ENCODE peak calls at places on chromosomes 13 and 19, in nine cellular contexts. One of them, this sample, is unnamed.

GRCh38 chr13:97353927-97354326 is 80.0 kb upstream of the RAP2A start:
- DNase-seq in IMR-90: peak; percentile 62
- DNase-seq in stimulated activated CD8-positive, alpha-beta memory T cell treated with anti-CD3 and anti-CD28 coated beads, Interleukin-7, amount 100 ng/mL, for 24 hours: no peak
- DNase-seq in cardiac muscle cell: no peak
- DNase-seq in fibroblast of pulmonary artery: no peak
- DNase-seq in activated effector memory CD4-positive, alpha-beta T cell treated with Interleukin-2 at 50 U/mL for 16 hours: no peak
- DNase-seq in ACHN: no peak
- DNase-seq in skeletal muscle cell: no peak
- DNase-seq in hypothalamus: no peak
- DNase-seq in this sample: peak; percentile 52

GRCh38 chr13:42001580-42001979 is 40.7 kb upstream of the VWA8 start:
- DNase-seq in IMR-90: peak; percentile 93
- DNase-seq in stimulated activated CD8-positive, alpha-beta memory T cell treated with anti-CD3 and anti-CD28 coated beads, Interleukin-7, amount 100 ng/mL, for 24 hours: no peak
- DNase-seq in cardiac muscle cell: peak; percentile 96
- DNase-seq in fibroblast of pulmonary artery: peak; percentile 95
- DNase-seq in activated effector memory CD4-positive, alpha-beta T cell treated with Interleukin-2 at 50 U/mL for 16 hours: no peak
- DNase-seq in ACHN: no peak
- DNase-seq in skeletal muscle cell: peak; percentile 81
- DNase-seq in hypothalamus: no peak
- DNase-seq in this sample: peak; percentile 76

GRCh38 chr13:100459747-100460146 is 128.8 kb downstream of the GGACT start:
- DNase-seq in IMR-90: no peak
- DNase-seq in stimulated activated CD8-positive, alpha-beta memory T cell treated with anti-CD3 and anti-CD28 coated beads, Interleukin-7, amount 100 ng/mL, for 24 hours: no peak
- DNase-seq in cardiac muscle cell: no peak
- DNase-seq in fibroblast of pulmonary artery: no peak
- DNase-seq in activated effector memory CD4-positive, alpha-beta T cell treated with Interleukin-2 at 50 U/mL for 16 hours: no peak
- DNase-seq in ACHN: no peak
- DNase-seq in skeletal muscle cell: no peak
- DNase-seq in hypothalamus: no peak
- DNase-seq in this sample: no peak

GRCh38 chr13:59166174-59166573 is 997.6 kb downstream of the DIAPH3 start:
- DNase-seq in IMR-90: no peak
- DNase-seq in stimulated activated CD8-positive, alpha-beta memory T cell treated with anti-CD3 and anti-CD28 coated beads, Interleukin-7, amount 100 ng/mL, for 24 hours: no peak
- DNase-seq in cardiac muscle cell: no peak
- DNase-seq in fibroblast of pulmonary artery: peak; percentile 2
- DNase-seq in activated effector memory CD4-positive, alpha-beta T cell treated with Interleukin-2 at 50 U/mL for 16 hours: no peak
- DNase-seq in ACHN: no peak
- DNase-seq in skeletal muscle cell: no peak
- DNase-seq in hypothalamus: no peak
- DNase-seq in this sample: peak; percentile 21

GRCh38 chr13:51785592-51786424 is 18.2 kb downstream of the DHRS12 start:
- DNase-seq in IMR-90: peak; percentile 44
- DNase-seq in stimulated activated CD8-positive, alpha-beta memory T cell treated with anti-CD3 and anti-CD28 coated beads, Interleukin-7, amount 100 ng/mL, for 24 hours: no peak
- DNase-seq in cardiac muscle cell: peak; percentile 69
- DNase-seq in fibroblast of pulmonary artery: peak; percentile 51
- DNase-seq in activated effector memory CD4-positive, alpha-beta T cell treated with Interleukin-2 at 50 U/mL for 16 hours: no peak
- DNase-seq in ACHN: no peak
- DNase-seq in skeletal muscle cell: no peak
- DNase-seq in hypothalamus: no peak
- DNase-seq in this sample: no peak

GRCh38 chr19:46766569-46767317 is 20.5 kb upstream of the STRN4 start:
- DNase-seq in IMR-90: no peak
- DNase-seq in stimulated activated CD8-positive, alpha-beta memory T cell treated with anti-CD3 and anti-CD28 coated beads, Interleukin-7, amount 100 ng/mL, for 24 hours: no peak
- DNase-seq in cardiac muscle cell: peak; percentile 47
- DNase-seq in fibroblast of pulmonary artery: no peak
- DNase-seq in activated effector memory CD4-positive, alpha-beta T cell treated with Interleukin-2 at 50 U/mL for 16 hours: peak; percentile 47
- DNase-seq in ACHN: no peak
- DNase-seq in skeletal muscle cell: no peak
- DNase-seq in hypothalamus: no peak
- DNase-seq in this sample: no peak

GRCh38 chr13:57311009-57311586 is 144.1 kb downstream of the PRR20E start:
- DNase-seq in IMR-90: no peak
- DNase-seq in stimulated activated CD8-positive, alpha-beta memory T cell treated with anti-CD3 and anti-CD28 coated beads, Interleukin-7, amount 100 ng/mL, for 24 hours: no peak
- DNase-seq in cardiac muscle cell: no peak
- DNase-seq in fibroblast of pulmonary artery: no peak
- DNase-seq in activated effector memory CD4-positive, alpha-beta T cell treated with Interleukin-2 at 50 U/mL for 16 hours: no peak
- DNase-seq in ACHN: no peak
- DNase-seq in skeletal muscle cell: no peak
- DNase-seq in hypothalamus: no peak
- DNase-seq in this sample: no peak

GRCh38 chr13:110458594-110459365 is 102.7 kb downstream of the RAB20 start:
- DNase-seq in IMR-90: no peak
- DNase-seq in stimulated activated CD8-positive, alpha-beta memory T cell treated with anti-CD3 and anti-CD28 coated beads, Interleukin-7, amount 100 ng/mL, for 24 hours: no peak
- DNase-seq in cardiac muscle cell: no peak
- DNase-seq in fibroblast of pulmonary artery: no peak
- DNase-seq in activated effector memory CD4-positive, alpha-beta T cell treated with Interleukin-2 at 50 U/mL for 16 hours: no peak
- DNase-seq in ACHN: no peak
- DNase-seq in skeletal muscle cell: no peak
- DNase-seq in hypothalamus: no peak
- DNase-seq in this sample: no peak

GRCh38 chr19:8578642-8579265 is 1.5 kb upstream of the MYO1F start:
- DNase-seq in IMR-90: peak; percentile 53
- DNase-seq in stimulated activated CD8-positive, alpha-beta memory T cell treated with anti-CD3 and anti-CD28 coated beads, Interleukin-7, amount 100 ng/mL, for 24 hours: peak; percentile 83
- DNase-seq in cardiac muscle cell: peak; percentile 74
- DNase-seq in fibroblast of pulmonary artery: peak; percentile 72
- DNase-seq in activated effector memory CD4-positive, alpha-beta T cell treated with Interleukin-2 at 50 U/mL for 16 hours: peak; percentile 73
- DNase-seq in ACHN: peak; percentile 58
- DNase-seq in skeletal muscle cell: no peak
- DNase-seq in hypothalamus: peak; percentile 16
- DNase-seq in this sample: peak; percentile 63

GRCh38 chr13:99269627-99270252 is 11.6 kb upstream of the GPR18 start:
- DNase-seq in IMR-90: peak; percentile 78
- DNase-seq in stimulated activated CD8-positive, alpha-beta memory T cell treated with anti-CD3 and anti-CD28 coated beads, Interleukin-7, amount 100 ng/mL, for 24 hours: no peak
- DNase-seq in cardiac muscle cell: peak; percentile 78
- DNase-seq in fibroblast of pulmonary artery: peak; percentile 80
- DNase-seq in activated effector memory CD4-positive, alpha-beta T cell treated with Interleukin-2 at 50 U/mL for 16 hours: no peak
- DNase-seq in ACHN: peak; percentile 59
- DNase-seq in skeletal muscle cell: peak; percentile 36
- DNase-seq in hypothalamus: no peak
- DNase-seq in this sample: peak; percentile 47

GRCh38 chr19:4363571-4364304 is 20.4 kb downstream of the MPND start:
- DNase-seq in IMR-90: no peak
- DNase-seq in stimulated activated CD8-positive, alpha-beta memory T cell treated with anti-CD3 and anti-CD28 coated beads, Interleukin-7, amount 100 ng/mL, for 24 hours: no peak
- DNase-seq in cardiac muscle cell: no peak
- DNase-seq in fibroblast of pulmonary artery: no peak
- DNase-seq in activated effector memory CD4-positive, alpha-beta T cell treated with Interleukin-2 at 50 U/mL for 16 hours: no peak
- DNase-seq in ACHN: no peak
- DNase-seq in skeletal muscle cell: no peak
- DNase-seq in hypothalamus: no peak
- DNase-seq in this sample: no peak

GRCh38 chr19:47445937-47446402 is 25.7 kb downstream of the SLC8A2 start:
- DNase-seq in IMR-90: no peak
- DNase-seq in stimulated activated CD8-positive, alpha-beta memory T cell treated with anti-CD3 and anti-CD28 coated beads, Interleukin-7, amount 100 ng/mL, for 24 hours: peak; percentile 26
- DNase-seq in cardiac muscle cell: peak; percentile 58
- DNase-seq in fibroblast of pulmonary artery: peak; percentile 50
- DNase-seq in activated effector memory CD4-positive, alpha-beta T cell treated with Interleukin-2 at 50 U/mL for 16 hours: peak; percentile 60
- DNase-seq in ACHN: peak; percentile 36
- DNase-seq in skeletal muscle cell: no peak
- DNase-seq in hypothalamus: no peak
- DNase-seq in this sample: no peak

GRCh38 chr13:24203726-24204295 is 43.3 kb downstream of the SPATA13 start:
- DNase-seq in IMR-90: peak; percentile 50
- DNase-seq in stimulated activated CD8-positive, alpha-beta memory T cell treated with anti-CD3 and anti-CD28 coated beads, Interleukin-7, amount 100 ng/mL, for 24 hours: no peak
- DNase-seq in cardiac muscle cell: no peak
- DNase-seq in fibroblast of pulmonary artery: no peak
- DNase-seq in activated effector memory CD4-positive, alpha-beta T cell treated with Interleukin-2 at 50 U/mL for 16 hours: no peak
- DNase-seq in ACHN: no peak
- DNase-seq in skeletal muscle cell: no peak
- DNase-seq in hypothalamus: no peak
- DNase-seq in this sample: no peak

GRCh38 chr19:54172413-54172763 is 572 bp downstream of the TMC4 start:
- DNase-seq in IMR-90: no peak
- DNase-seq in stimulated activated CD8-positive, alpha-beta memory T cell treated with anti-CD3 and anti-CD28 coated beads, Interleukin-7, amount 100 ng/mL, for 24 hours: no peak
- DNase-seq in cardiac muscle cell: no peak
- DNase-seq in fibroblast of pulmonary artery: no peak
- DNase-seq in activated effector memory CD4-positive, alpha-beta T cell treated with Interleukin-2 at 50 U/mL for 16 hours: no peak
- DNase-seq in ACHN: no peak
- DNase-seq in skeletal muscle cell: no peak
- DNase-seq in hypothalamus: no peak
- DNase-seq in this sample: no peak

GRCh38 chr13:99741979-99742378 is 229.6 kb downstream of the ZIC5 start:
- DNase-seq in IMR-90: no peak
- DNase-seq in stimulated activated CD8-positive, alpha-beta memory T cell treated with anti-CD3 and anti-CD28 coated beads, Interleukin-7, amount 100 ng/mL, for 24 hours: no peak
- DNase-seq in cardiac muscle cell: no peak
- DNase-seq in fibroblast of pulmonary artery: no peak
- DNase-seq in activated effector memory CD4-positive, alpha-beta T cell treated with Interleukin-2 at 50 U/mL for 16 hours: no peak
- DNase-seq in ACHN: no peak
- DNase-seq in skeletal muscle cell: no peak
- DNase-seq in hypothalamus: no peak
- DNase-seq in this sample: no peak

GRCh38 chr19:43438291-43439162 is 23.8 kb downstream of the TEX101 start:
- DNase-seq in IMR-90: peak; percentile 67
- DNase-seq in stimulated activated CD8-positive, alpha-beta memory T cell treated with anti-CD3 and anti-CD28 coated beads, Interleukin-7, amount 100 ng/mL, for 24 hours: no peak
- DNase-seq in cardiac muscle cell: peak; percentile 86
- DNase-seq in fibroblast of pulmonary artery: peak; percentile 88
- DNase-seq in activated effector memory CD4-positive, alpha-beta T cell treated with Interleukin-2 at 50 U/mL for 16 hours: no peak
- DNase-seq in ACHN: no peak
- DNase-seq in skeletal muscle cell: peak; percentile 23
- DNase-seq in hypothalamus: no peak
- DNase-seq in this sample: no peak

GRCh38 chr13:112768795-112769411 is 79.1 kb downstream of the ATP11A start:
- DNase-seq in IMR-90: no peak
- DNase-seq in stimulated activated CD8-positive, alpha-beta memory T cell treated with anti-CD3 and anti-CD28 coated beads, Interleukin-7, amount 100 ng/mL, for 24 hours: no peak
- DNase-seq in cardiac muscle cell: no peak
- DNase-seq in fibroblast of pulmonary artery: no peak
- DNase-seq in activated effector memory CD4-positive, alpha-beta T cell treated with Interleukin-2 at 50 U/mL for 16 hours: no peak
- DNase-seq in ACHN: no peak
- DNase-seq in skeletal muscle cell: no peak
- DNase-seq in hypothalamus: no peak
- DNase-seq in this sample: no peak

GRCh38 chr13:46341112-46341711 is 45.8 kb downstream of the RUBCNL start:
- DNase-seq in IMR-90: peak; percentile 50
- DNase-seq in stimulated activated CD8-positive, alpha-beta memory T cell treated with anti-CD3 and anti-CD28 coated beads, Interleukin-7, amount 100 ng/mL, for 24 hours: no peak
- DNase-seq in cardiac muscle cell: peak; percentile 33
- DNase-seq in fibroblast of pulmonary artery: peak; percentile 58
- DNase-seq in activated effector memory CD4-positive, alpha-beta T cell treated with Interleukin-2 at 50 U/mL for 16 hours: no peak
- DNase-seq in ACHN: no peak
- DNase-seq in skeletal muscle cell: peak; percentile 82
- DNase-seq in hypothalamus: no peak
- DNase-seq in this sample: peak; percentile 87

GRCh38 chr19:45494261-45494916 is 2.5 kb downstream of the RTN2 start:
- DNase-seq in IMR-90: no peak
- DNase-seq in stimulated activated CD8-positive, alpha-beta memory T cell treated with anti-CD3 and anti-CD28 coated beads, Interleukin-7, amount 100 ng/mL, for 24 hours: no peak
- DNase-seq in cardiac muscle cell: no peak
- DNase-seq in fibroblast of pulmonary artery: no peak
- DNase-seq in activated effector memory CD4-positive, alpha-beta T cell treated with Interleukin-2 at 50 U/mL for 16 hours: no peak
- DNase-seq in ACHN: no peak
- DNase-seq in skeletal muscle cell: no peak
- DNase-seq in hypothalamus: no peak
- DNase-seq in this sample: no peak

GRCh38 chr19:49469828-49470614 is 4.0 kb upstream of the FLT3LG start:
- DNase-seq in IMR-90: peak; percentile 32
- DNase-seq in stimulated activated CD8-positive, alpha-beta memory T cell treated with anti-CD3 and anti-CD28 coated beads, Interleukin-7, amount 100 ng/mL, for 24 hours: no peak
- DNase-seq in cardiac muscle cell: no peak
- DNase-seq in fibroblast of pulmonary artery: no peak
- DNase-seq in activated effector memory CD4-positive, alpha-beta T cell treated with Interleukin-2 at 50 U/mL for 16 hours: peak; percentile 67
- DNase-seq in ACHN: no peak
- DNase-seq in skeletal muscle cell: no peak
- DNase-seq in hypothalamus: no peak
- DNase-seq in this sample: no peak

GRCh38 chr19:31220540-31220939 is 128.7 kb downstream of the TSHZ3 start:
- DNase-seq in IMR-90: no peak
- DNase-seq in stimulated activated CD8-positive, alpha-beta memory T cell treated with anti-CD3 and anti-CD28 coated beads, Interleukin-7, amount 100 ng/mL, for 24 hours: no peak
- DNase-seq in cardiac muscle cell: no peak
- DNase-seq in fibroblast of pulmonary artery: peak; percentile 25
- DNase-seq in activated effector memory CD4-positive, alpha-beta T cell treated with Interleukin-2 at 50 U/mL for 16 hours: peak; percentile 3
- DNase-seq in ACHN: peak; percentile 7
- DNase-seq in skeletal muscle cell: no peak
- DNase-seq in hypothalamus: no peak
- DNase-seq in this sample: no peak

GRCh38 chr19:42276821-42277220 is 7.8 kb downstream of the CIC start:
- DNase-seq in IMR-90: no peak
- DNase-seq in stimulated activated CD8-positive, alpha-beta memory T cell treated with anti-CD3 and anti-CD28 coated beads, Interleukin-7, amount 100 ng/mL, for 24 hours: no peak
- DNase-seq in cardiac muscle cell: no peak
- DNase-seq in fibroblast of pulmonary artery: no peak
- DNase-seq in activated effector memory CD4-positive, alpha-beta T cell treated with Interleukin-2 at 50 U/mL for 16 hours: no peak
- DNase-seq in ACHN: no peak
- DNase-seq in skeletal muscle cell: no peak
- DNase-seq in hypothalamus: no peak
- DNase-seq in this sample: no peak

GRCh38 chr19:49101160-49101559 is 13.0 kb upstream of the LIN7B start:
- DNase-seq in IMR-90: no peak
- DNase-seq in stimulated activated CD8-positive, alpha-beta memory T cell treated with anti-CD3 and anti-CD28 coated beads, Interleukin-7, amount 100 ng/mL, for 24 hours: no peak
- DNase-seq in cardiac muscle cell: no peak
- DNase-seq in fibroblast of pulmonary artery: no peak
- DNase-seq in activated effector memory CD4-positive, alpha-beta T cell treated with Interleukin-2 at 50 U/mL for 16 hours: no peak
- DNase-seq in ACHN: no peak
- DNase-seq in skeletal muscle cell: no peak
- DNase-seq in hypothalamus: no peak
- DNase-seq in this sample: no peak

GRCh38 chr19:6241680-6242079 is 38.1 kb downstream of the MLLT1 start:
- DNase-seq in IMR-90: no peak
- DNase-seq in stimulated activated CD8-positive, alpha-beta memory T cell treated with anti-CD3 and anti-CD28 coated beads, Interleukin-7, amount 100 ng/mL, for 24 hours: no peak
- DNase-seq in cardiac muscle cell: no peak
- DNase-seq in fibroblast of pulmonary artery: no peak
- DNase-seq in activated effector memory CD4-positive, alpha-beta T cell treated with Interleukin-2 at 50 U/mL for 16 hours: no peak
- DNase-seq in ACHN: no peak
- DNase-seq in skeletal muscle cell: no peak
- DNase-seq in hypothalamus: peak; percentile 82
- DNase-seq in this sample: no peak

GRCh38 chr13:111512707-111513106 is 192.3 kb downstream of the TEX29 start:
- DNase-seq in IMR-90: no peak
- DNase-seq in stimulated activated CD8-positive, alpha-beta memory T cell treated with anti-CD3 and anti-CD28 coated beads, Interleukin-7, amount 100 ng/mL, for 24 hours: no peak
- DNase-seq in cardiac muscle cell: no peak
- DNase-seq in fibroblast of pulmonary artery: no peak
- DNase-seq in activated effector memory CD4-positive, alpha-beta T cell treated with Interleukin-2 at 50 U/mL for 16 hours: no peak
- DNase-seq in ACHN: no peak
- DNase-seq in skeletal muscle cell: no peak
- DNase-seq in hypothalamus: no peak
- DNase-seq in this sample: no peak

GRCh38 chr19:17496337-17496997 is 15.0 kb upstream of the PGLS start:
- DNase-seq in IMR-90: peak; percentile 52
- DNase-seq in stimulated activated CD8-positive, alpha-beta memory T cell treated with anti-CD3 and anti-CD28 coated beads, Interleukin-7, amount 100 ng/mL, for 24 hours: peak; percentile 74
- DNase-seq in cardiac muscle cell: peak; percentile 75
- DNase-seq in fibroblast of pulmonary artery: peak; percentile 74
- DNase-seq in activated effector memory CD4-positive, alpha-beta T cell treated with Interleukin-2 at 50 U/mL for 16 hours: peak; percentile 66
- DNase-seq in ACHN: peak; percentile 78
- DNase-seq in skeletal muscle cell: no peak
- DNase-seq in hypothalamus: no peak
- DNase-seq in this sample: peak; percentile 42

GRCh38 chr13:112943309-112944125 is 25.5 kb upstream of the MCF2L start:
- DNase-seq in IMR-90: peak; percentile 4
- DNase-seq in stimulated activated CD8-positive, alpha-beta memory T cell treated with anti-CD3 and anti-CD28 coated beads, Interleukin-7, amount 100 ng/mL, for 24 hours: no peak
- DNase-seq in cardiac muscle cell: peak; percentile 35
- DNase-seq in fibroblast of pulmonary artery: peak; percentile 10
- DNase-seq in activated effector memory CD4-positive, alpha-beta T cell treated with Interleukin-2 at 50 U/mL for 16 hours: peak; percentile 7
- DNase-seq in ACHN: peak; percentile 26
- DNase-seq in skeletal muscle cell: no peak
- DNase-seq in hypothalamus: no peak
- DNase-seq in this sample: no peak

GRCh38 chr19:46955114-46955812 is 64.4 kb upstream of the NPAS1 start:
- DNase-seq in IMR-90: peak; percentile 52
- DNase-seq in stimulated activated CD8-positive, alpha-beta memory T cell treated with anti-CD3 and anti-CD28 coated beads, Interleukin-7, amount 100 ng/mL, for 24 hours: no peak
- DNase-seq in cardiac muscle cell: peak; percentile 51
- DNase-seq in fibroblast of pulmonary artery: peak; percentile 52
- DNase-seq in activated effector memory CD4-positive, alpha-beta T cell treated with Interleukin-2 at 50 U/mL for 16 hours: peak; percentile 19
- DNase-seq in ACHN: no peak
- DNase-seq in skeletal muscle cell: no peak
- DNase-seq in hypothalamus: no peak
- DNase-seq in this sample: no peak

GRCh38 chr13:74696148-74696922 is 562.1 kb upstream of the KLF12 start:
- DNase-seq in IMR-90: no peak
- DNase-seq in stimulated activated CD8-positive, alpha-beta memory T cell treated with anti-CD3 and anti-CD28 coated beads, Interleukin-7, amount 100 ng/mL, for 24 hours: no peak
- DNase-seq in cardiac muscle cell: no peak
- DNase-seq in fibroblast of pulmonary artery: no peak
- DNase-seq in activated effector memory CD4-positive, alpha-beta T cell treated with Interleukin-2 at 50 U/mL for 16 hours: no peak
- DNase-seq in ACHN: no peak
- DNase-seq in skeletal muscle cell: no peak
- DNase-seq in hypothalamus: no peak
- DNase-seq in this sample: no peak

GRCh38 chr13:100836696-100837095 is 162.1 kb upstream of the TMTC4 start:
- DNase-seq in IMR-90: no peak
- DNase-seq in stimulated activated CD8-positive, alpha-beta memory T cell treated with anti-CD3 and anti-CD28 coated beads, Interleukin-7, amount 100 ng/mL, for 24 hours: no peak
- DNase-seq in cardiac muscle cell: peak; percentile 5
- DNase-seq in fibroblast of pulmonary artery: peak; percentile 26
- DNase-seq in activated effector memory CD4-positive, alpha-beta T cell treated with Interleukin-2 at 50 U/mL for 16 hours: no peak
- DNase-seq in ACHN: no peak
- DNase-seq in skeletal muscle cell: peak; percentile 81
- DNase-seq in hypothalamus: no peak
- DNase-seq in this sample: peak; percentile 84